ENCODE peak calls at places on chromosomes 2 and 18, in six cellular contexts. P is left ventricle myocardium inferior, H is lower leg skin, S is breast epithelium, X is choroid plexus epithelial cell, T is K562. L is an unnamed sample.

GRCh38 chr2:98153402-98153938 is 66.5 kb downstream of the VWA3B start:
- DNase-seq in S (no peak), T (no peak), X (no peak), P (no peak), H (no peak), L (no peak)

GRCh38 chr2:237143676-237144440 is 58.2 kb downstream of the COPS8 start:
- DNase-seq in S (no peak), P (no peak), X (peak; percentile 80), T (no peak), H (peak; percentile 48), L (no peak)

GRCh38 chr18:36829362-36830140 is 624 bp downstream of the KIAA1328 start:
- DNase-seq in H (peak; percentile 86), T (peak; percentile 44), X (peak; percentile 39), P (no peak), S (no peak), L (peak; percentile 18)

GRCh38 chr2:227774011-227774624 is 28.4 kb downstream of the SCYGR8 start:
- DNase-seq in P (no peak), X (peak; percentile 23), T (peak; percentile 14), H (peak; percentile 32), S (no peak), L (no peak)

GRCh38 chr2:205695460-205695979 is 13.2 kb downstream of the NRP2 start:
- DNase-seq in S (no peak), H (no peak), P (no peak), X (peak; percentile 92), T (no peak), L (no peak)

GRCh38 chr2:99867690-99868089 is 274.7 kb downstream of the AFF3 start:
- DNase-seq in P (no peak), H (no peak), T (peak; percentile 6), S (no peak), X (peak; percentile 43), L (no peak)

GRCh38 chr2:121254748-121255147 is 30.3 kb downstream of the TFCP2L1 start:
- DNase-seq in P (no peak), T (no peak), X (no peak), S (no peak), H (no peak), L (no peak)

GRCh38 chr2:234679766-234680687 is 183.1 kb upstream of the ARL4C start:
- DNase-seq in P (peak; percentile 60), T (no peak), S (no peak), H (peak; percentile 91), X (peak; percentile 80), L (no peak)

GRCh38 chr2:186559848-186560247 is 30.0 kb upstream of the ITGAV start:
- DNase-seq in P (no peak), H (no peak), S (no peak), X (no peak), T (no peak), L (no peak)

GRCh38 chr2:36277146-36277808 is 78.3 kb upstream of the CRIM1 start:
- DNase-seq in P (no peak), S (no peak), X (peak; percentile 92), T (no peak), H (no peak), L (no peak)

GRCh38 chr2:172261292-172261691 is 158.6 kb upstream of the DLX2 start:
- DNase-seq in X (no peak), T (no peak), P (no peak), H (no peak), S (no peak), L (no peak)

GRCh38 chr2:47602996-47603395 is 179.9 kb upstream of the MSH6 start:
- DNase-seq in P (no peak), X (peak; percentile 48), S (no peak), H (no peak), T (no peak), L (no peak)

GRCh38 chr2:218186355-218186766 is 19.6 kb upstream of the CXCR1 start:
- DNase-seq in X (peak; percentile 86), S (peak; percentile 45), T (peak; percentile 78), P (peak; percentile 45), H (peak; percentile 84), L (no peak)

GRCh38 chr2:30385327-30385726 is 61.7 kb upstream of the LCLAT1 start:
- DNase-seq in H (peak; percentile 75), S (no peak), P (no peak), X (peak; percentile 54), T (peak; percentile 27), L (peak; percentile 46)

GRCh38 chr2:135052997-135053474 is 944 bp downstream of the RAB3GAP1 start:
- DNase-seq in H (no peak), X (peak; percentile 18), S (no peak), T (peak; percentile 24), P (no peak), L (no peak)

GRCh38 chr2:11155326-11156059 is at the start of gene SLC66A3:
- DNase-seq in X (peak; percentile 91), T (peak; percentile 85), P (no peak), S (no peak), H (peak; percentile 89), L (peak; percentile 93)

GRCh38 chr2:227079726-227080125 is 84.3 kb downstream of the COL4A4 start:
- DNase-seq in H (no peak), P (no peak), T (no peak), S (no peak), X (peak; percentile 21), L (no peak)

GRCh38 chr18:49756671-49757362 is 56.5 kb downstream of the ACAA2 start:
- DNase-seq in S (no peak), X (no peak), P (no peak), H (peak; percentile 42), T (no peak), L (peak; percentile 7)

GRCh38 chr2:224843141-224843540 is 127.0 kb upstream of the CCDC195 start:
- DNase-seq in X (peak; percentile 65), H (no peak), S (no peak), P (no peak), T (no peak), L (no peak)

GRCh38 chr18:666628-667027 is 9.2 kb downstream of the TYMS start:
- DNase-seq in T (no peak), X (no peak), S (no peak), H (no peak), P (no peak), L (no peak)

GRCh38 chr18:33156906-33157470 is 283.5 kb downstream of the CCDC178 start:
- DNase-seq in X (no peak), H (no peak), T (no peak), P (no peak), S (no peak), L (no peak)

GRCh38 chr2:96233880-96234316 is 25.3 kb upstream of the STARD7 start:
- DNase-seq in T (no peak), S (no peak), H (no peak), P (no peak), X (no peak), L (no peak)
- TF ChIP-seq CTCF in T (no peak), S (no peak), H (no peak), P (no peak), X (no peak), L (no peak)

GRCh38 chr18:62928316-62928715 is 213.0 kb downstream of the PHLPP1 start:
- DNase-seq in T (no peak), P (no peak), X (peak; percentile 65), S (no peak), H (no peak), L (no peak)
- TF ChIP-seq CTCF in T (no peak), P (no peak), X (peak; percentile 50), S (no peak), H (no peak), L (no peak)

GRCh38 chr18:55778731-55779460 is 190.9 kb upstream of the TCF4 start:
- DNase-seq in H (no peak), X (no peak), S (no peak), T (no peak), P (no peak), L (no peak)

GRCh38 chr18:55781481-55781957 is 193.5 kb upstream of the TCF4 start:
- DNase-seq in X (peak; percentile 88), S (no peak), H (no peak), T (peak; percentile 54), P (peak; percentile 35), L (no peak)

GRCh38 chr18:55780591-55781071 is 192.6 kb upstream of the TCF4 start:
- DNase-seq in H (no peak), X (peak; percentile 17), S (no peak), T (no peak), P (no peak), L (no peak)

GRCh38 chr18:55779461-55779710 is 191.4 kb upstream of the TCF4 start:
- DNase-seq in X (no peak), T (no peak), S (no peak), H (no peak), P (peak; percentile 34), L (no peak)

DNA sequence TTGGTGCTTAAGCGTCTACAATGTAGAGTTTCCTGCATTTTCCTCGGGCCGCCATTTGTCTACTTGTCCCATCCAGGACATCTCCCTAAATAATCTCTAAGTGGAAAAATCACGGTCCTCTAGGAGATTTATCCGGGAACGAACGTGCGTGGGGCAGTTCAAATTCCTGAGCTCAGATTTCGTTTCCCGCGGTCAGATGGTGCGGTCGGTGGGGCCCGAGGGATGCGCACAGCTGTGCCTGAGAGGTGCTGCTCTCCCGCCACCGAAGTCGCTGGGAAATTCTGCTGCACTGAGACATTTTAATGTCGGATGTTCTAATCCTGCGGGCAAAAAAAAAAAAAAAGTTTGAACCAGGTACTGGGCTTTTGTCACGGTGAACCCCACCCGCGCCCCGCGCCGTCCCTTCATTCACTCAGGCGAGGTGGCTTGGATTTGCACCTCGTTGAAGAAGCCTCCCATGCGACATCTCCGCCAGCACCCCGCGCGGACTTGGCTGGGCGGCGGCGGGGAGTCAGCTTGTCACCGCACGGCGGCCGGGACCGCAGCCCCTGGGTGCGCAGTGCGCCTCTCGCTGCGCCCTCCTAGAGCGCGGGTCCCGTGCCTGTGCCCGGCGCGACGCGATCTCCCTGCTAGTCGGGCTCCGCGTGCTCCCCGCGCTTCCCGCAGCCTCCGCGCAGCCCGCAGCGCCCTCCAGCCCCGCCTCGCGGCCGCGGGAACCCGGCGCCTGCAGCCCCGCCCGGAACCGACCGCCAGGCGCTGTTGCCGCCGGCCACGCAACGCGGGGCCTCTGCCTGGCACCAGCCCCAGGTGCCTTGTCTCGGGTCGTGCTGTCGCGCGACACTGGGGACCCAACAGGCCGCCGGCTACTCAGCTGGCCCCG is 192.0 kb upstream of the TCF4 start:
- DNase-seq in S (no peak), X (peak; percentile 26), H (peak; percentile 90), T (peak; percentile 31), P (peak; percentile 44), L (peak; percentile 37)
- TF ChIP-seq CTCF in S (no peak), X (peak; percentile 20), H (no peak), T (peak; percentile 7), P (peak; percentile 59), L (no peak)

GRCh38 chr2:117963446-117963845 is 50.4 kb downstream of the CCDC93 start:
- DNase-seq in P (no peak), H (no peak), X (no peak), T (no peak), S (no peak), L (no peak)

GRCh38 chr2:117973498-117974082 is 40.3 kb downstream of the CCDC93 start:
- DNase-seq in P (no peak), T (no peak), S (no peak), H (no peak), X (no peak), L (no peak)

GRCh38 chr2:117967981-117968723 is 45.7 kb downstream of the CCDC93 start:
- DNase-seq in H (no peak), T (no peak), X (no peak), P (no peak), S (no peak), L (no peak)

GRCh38 chr2:117972466-117973123 is 41.3 kb downstream of the CCDC93 start:
- DNase-seq in H (no peak), X (peak; percentile 78), T (no peak), S (no peak), P (no peak), L (no peak)

DNA sequence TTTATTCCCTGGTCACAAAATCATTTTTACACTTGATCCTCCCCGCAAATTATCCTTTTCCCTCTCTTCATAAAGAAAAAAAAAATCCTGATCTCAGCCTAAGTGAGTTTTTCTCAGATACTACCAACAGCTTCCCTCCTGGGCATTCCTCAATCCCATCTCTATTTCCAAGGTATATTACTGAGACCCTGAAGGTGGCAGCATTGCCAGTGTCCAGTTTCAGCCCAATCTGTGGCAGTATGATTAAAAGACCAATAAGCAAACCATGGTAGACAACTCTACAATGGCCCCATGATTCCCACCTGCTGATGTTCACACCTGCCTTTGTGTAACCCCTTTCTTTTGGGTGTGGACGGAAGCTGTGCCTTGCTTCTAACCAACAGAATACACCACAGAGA is 45.1 kb downstream of the CCDC93 start:
- DNase-seq in S (no peak), T (no peak), H (no peak), P (no peak), X (no peak), L (no peak)
- TF ChIP-seq CTCF in S (no peak), T (no peak), H (no peak), P (no peak), X (peak; percentile 25), L (no peak)

L was measured in mesothelial cell of epicardium.